ENCODE peak calls at places on chromosomes 7 and 10, in nine cellular contexts. X, T, C, Z, B, O, S, P and W are unnamed samples.

GRCh38 chr10:113775681-113776294 is 24.3 kb downstream of the PLEKHS1 start:
- DNase-seq in P (no peak), Z (no peak), T (no peak), X (no peak), B (no peak), O (no peak), C (no peak), S (no peak), W (no peak)

GRCh38 chr7:45430397-45430796 is 143.8 kb upstream of the ADCY1 start:
- DNase-seq in X (no peak), S (no peak), P (no peak), Z (no peak), O (no peak), B (no peak), T (no peak), C (no peak), W (no peak)

GRCh38 chr7:139490130-139490529 is 6.7 kb upstream of the KLRG2 start:
- DNase-seq in P (no peak), B (no peak), X (no peak), C (no peak), T (no peak), O (no peak), Z (peak), S (no peak), W (no peak)

GRCh38 chr7:19557726-19558470 is 150.9 kb downstream of the POLR1F start:
- DNase-seq in O (no peak), C (no peak), X (no peak), P (no peak), Z (no peak), T (no peak), B (no peak), S (peak), W (no peak)

GRCh38 chr10:80407836-80408197 is 534 bp upstream of the PRXL2A start:
- DNase-seq in Z (no peak), O (peak), T (peak), C (no peak), P (no peak), X (no peak), B (peak), S (no peak), W (no peak)

GRCh38 chr10:112215342-112215774 is 31.8 kb upstream of the GPAM start:
- DNase-seq in X (no peak), S (no peak), T (no peak), O (no peak), C (no peak), P (no peak), B (no peak), Z (peak), W (no peak)

GRCh38 chr7:45898241-45898640 is 10.0 kb downstream of the IGFBP1 start:
- DNase-seq in S (no peak), Z (no peak), C (no peak), X (no peak), P (no peak), O (no peak), T (no peak), B (no peak), W (no peak)

GRCh38 chr7:149043936-149044335 is 15.6 kb upstream of the PDIA4 start:
- DNase-seq in P (no peak), T (no peak), Z (no peak), S (no peak), C (no peak), O (no peak), B (no peak), X (no peak), W (no peak)

GRCh38 chr10:130052193-130052592 is 58.4 kb downstream of the C10orf143 start:
- DNase-seq in P (no peak), T (no peak), S (no peak), B (no peak), Z (no peak), O (no peak), X (no peak), C (no peak), W (no peak)

GRCh38 chr10:70803768-70804423 is 11.9 kb upstream of the SGPL1 start:
- DNase-seq in P (no peak), B (no peak), X (no peak), S (no peak), T (no peak), O (no peak), Z (peak), C (no peak), W (no peak)

GRCh38 chr10:76649271-76649670 is 988.3 kb downstream of the KCNMA1 start:
- DNase-seq in X (no peak), B (no peak), C (no peak), P (no peak), T (no peak), S (no peak), O (no peak), Z (no peak), W (no peak)

GRCh38 chr10:130545122-130545521 is 408.9 kb downstream of the GLRX3 start:
- DNase-seq in P (no peak), Z (no peak), O (no peak), X (no peak), C (no peak), B (no peak), T (no peak), S (no peak), W (no peak)

GRCh38 chr7:130154501-130155317 is 50.5 kb downstream of the TMEM209 start:
- DNase-seq in B (no peak), C (no peak), P (no peak), Z (peak), X (no peak), S (no peak), O (peak), T (peak), W (no peak)
- TF ChIP-seq CTCF in B (peak), C (peak), P (no peak), Z (no peak), X (peak), S (peak), O (peak), T (no peak), W (no peak)

GRCh38 chr7:100826546-100827329 is 585 bp downstream of the EPHB4 start:
- DNase-seq in B (peak), O (no peak), S (peak), Z (no peak), X (peak), T (no peak), P (no peak), C (no peak), W (no peak)

GRCh38 chr7:100825215-100825671 is 2.1 kb downstream of the EPHB4 start:
- DNase-seq in Z (no peak), O (no peak), S (no peak), P (no peak), T (no peak), B (peak), C (no peak), X (peak), W (no peak)

GRCh38 chr7:100824499-100825214 is 2.7 kb downstream of the EPHB4 start:
- DNase-seq in O (no peak), P (no peak), S (no peak), B (no peak), T (peak), C (no peak), Z (no peak), X (no peak), W (no peak)

GRCh38 chr7:100827330-100828226 is at the start of gene EPHB4:
- DNase-seq in S (peak), O (peak), C (peak), T (peak), X (peak), Z (peak), P (no peak), B (peak), W (no peak)

GRCh38 chr7:100825760-100826545 is 1.4 kb downstream of the EPHB4 start:
- DNase-seq in X (peak), B (no peak), Z (no peak), T (no peak), C (peak), S (peak), O (no peak), P (no peak), W (no peak)
- TF ChIP-seq CTCF in X (peak), B (peak), Z (no peak), T (no peak), C (peak), S (peak), O (no peak), P (no peak), W (no peak)

GRCh38 chr10:97090644-97091043 is 95.1 kb downstream of the SLIT1 start:
- DNase-seq in P (no peak), C (no peak), B (no peak), Z (no peak), O (no peak), S (no peak), X (no peak), T (no peak), W (no peak)
- TF ChIP-seq CTCF in P (no peak), C (no peak), B (no peak), Z (no peak), O (no peak), S (no peak), X (no peak), T (no peak), W (no peak)

GRCh38 chr10:24723788-24724380 is at the start of gene ARHGAP21:
- DNase-seq in O (peak), B (no peak), S (peak), Z (peak), C (peak), X (peak), T (peak), P (no peak), W (peak)
- TF ChIP-seq CTCF in O (peak), B (no peak), S (peak), Z (no peak), C (peak), X (peak), T (no peak), P (no peak), W (no peak)

GRCh38 chr7:26091933-26092332 is 60.1 kb upstream of the NFE2L3 start:
- DNase-seq in Z (no peak), B (no peak), O (no peak), S (no peak), P (no peak), C (no peak), X (no peak), T (no peak), W (no peak)
- TF ChIP-seq CTCF in Z (no peak), B (peak), O (peak), S (peak), P (no peak), C (peak), X (no peak), T (no peak), W (no peak)

GRCh38 chr7:865921-866320 is 10.4 kb upstream of the GET4 start:
- DNase-seq in P (no peak), T (peak), X (no peak), O (no peak), S (no peak), B (no peak), Z (no peak), C (no peak), W (no peak)

GRCh38 chr7:869348-869747 is 7.0 kb upstream of the GET4 start:
- DNase-seq in B (no peak), O (no peak), T (peak), X (no peak), C (no peak), P (no peak), S (no peak), Z (no peak), W (no peak)

GRCh38 chr7:867001-867405 is 9.4 kb upstream of the GET4 start:
- DNase-seq in X (no peak), T (peak), P (no peak), Z (peak), S (peak), C (peak), B (no peak), O (no peak), W (no peak)

GRCh38 chr7:868189-868486 is 8.2 kb upstream of the GET4 start:
- DNase-seq in B (no peak), S (no peak), T (peak), X (no peak), Z (no peak), P (no peak), C (no peak), O (no peak), W (no peak)

DNA sequence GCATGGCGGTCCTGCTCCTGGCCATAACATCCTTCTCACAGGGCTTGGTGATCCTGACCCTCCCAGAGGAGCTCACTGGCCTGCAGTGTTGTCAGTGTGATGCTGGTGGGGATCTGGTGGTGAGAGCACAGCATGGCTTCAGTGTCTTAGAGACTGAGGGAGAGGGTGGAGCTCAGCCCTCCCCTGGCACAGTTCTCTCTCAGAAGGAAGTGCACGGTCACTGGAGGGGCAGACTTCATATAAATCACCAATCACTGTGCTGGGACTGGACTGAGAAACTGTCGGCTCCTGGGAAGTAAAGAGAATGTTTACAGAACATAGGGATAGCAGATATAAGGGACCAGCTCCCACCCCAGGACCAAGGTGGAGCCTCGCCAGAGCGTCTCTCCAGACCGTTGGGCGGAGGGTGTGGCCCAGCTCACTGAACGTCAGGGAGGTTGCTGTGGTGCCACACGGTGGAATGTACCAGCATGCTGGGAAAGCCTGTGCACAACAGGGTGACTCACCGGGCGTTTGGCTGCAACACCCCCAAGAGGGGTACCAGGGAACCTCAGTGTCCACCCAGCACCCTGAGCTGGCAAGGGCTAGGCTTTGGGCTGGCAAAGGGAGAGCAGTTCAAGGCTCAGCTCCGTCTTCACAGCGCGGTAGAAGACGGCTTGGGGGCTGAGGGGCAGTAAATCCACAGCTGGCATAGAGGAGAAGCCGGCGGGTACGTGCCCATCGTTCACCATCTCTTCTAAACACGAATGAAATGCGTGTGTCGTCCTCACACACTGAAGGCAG is 8.8 kb upstream of the GET4 start:
- DNase-seq in B (no peak), P (no peak), O (peak), T (peak), X (no peak), Z (peak), S (peak), C (peak), W (no peak)
- TF ChIP-seq CTCF in B (no peak), P (no peak), O (no peak), T (no peak), X (no peak), Z (no peak), S (no peak), C (peak), W (no peak)

GRCh38 chr10:25875555-25876165 is 58.4 kb upstream of the MYO3A start:
- DNase-seq in P (peak), X (peak), Z (peak), T (no peak), B (peak), O (peak), C (peak), S (peak), W (peak)
- TF ChIP-seq CTCF in P (peak), X (peak), Z (peak), T (peak), B (peak), O (peak), C (peak), S (peak), W (peak)

GRCh38 chr7:40509301-40509700 is 374.5 kb downstream of the SUGCT start:
- DNase-seq in X (no peak), O (no peak), P (no peak), B (no peak), C (no peak), T (no peak), Z (no peak), S (no peak), W (no peak)

GRCh38 chr7:40506158-40506557 is 371.4 kb downstream of the SUGCT start:
- DNase-seq in Z (no peak), B (no peak), X (no peak), T (no peak), P (no peak), C (peak), S (no peak), O (no peak), W (no peak)

GRCh38 chr7:40502359-40502758 is 367.6 kb downstream of the SUGCT start:
- DNase-seq in Z (no peak), B (no peak), T (no peak), C (no peak), P (no peak), O (no peak), S (no peak), X (no peak), W (no peak)

GRCh38 chr7:40507166-40507565 is 372.4 kb downstream of the SUGCT start:
- DNase-seq in X (no peak), P (no peak), O (no peak), S (no peak), Z (no peak), B (no peak), C (no peak), T (no peak), W (peak)
- TF ChIP-seq CTCF in X (peak), P (no peak), O (no peak), S (no peak), Z (no peak), B (no peak), C (no peak), T (peak), W (peak)

DNA sequence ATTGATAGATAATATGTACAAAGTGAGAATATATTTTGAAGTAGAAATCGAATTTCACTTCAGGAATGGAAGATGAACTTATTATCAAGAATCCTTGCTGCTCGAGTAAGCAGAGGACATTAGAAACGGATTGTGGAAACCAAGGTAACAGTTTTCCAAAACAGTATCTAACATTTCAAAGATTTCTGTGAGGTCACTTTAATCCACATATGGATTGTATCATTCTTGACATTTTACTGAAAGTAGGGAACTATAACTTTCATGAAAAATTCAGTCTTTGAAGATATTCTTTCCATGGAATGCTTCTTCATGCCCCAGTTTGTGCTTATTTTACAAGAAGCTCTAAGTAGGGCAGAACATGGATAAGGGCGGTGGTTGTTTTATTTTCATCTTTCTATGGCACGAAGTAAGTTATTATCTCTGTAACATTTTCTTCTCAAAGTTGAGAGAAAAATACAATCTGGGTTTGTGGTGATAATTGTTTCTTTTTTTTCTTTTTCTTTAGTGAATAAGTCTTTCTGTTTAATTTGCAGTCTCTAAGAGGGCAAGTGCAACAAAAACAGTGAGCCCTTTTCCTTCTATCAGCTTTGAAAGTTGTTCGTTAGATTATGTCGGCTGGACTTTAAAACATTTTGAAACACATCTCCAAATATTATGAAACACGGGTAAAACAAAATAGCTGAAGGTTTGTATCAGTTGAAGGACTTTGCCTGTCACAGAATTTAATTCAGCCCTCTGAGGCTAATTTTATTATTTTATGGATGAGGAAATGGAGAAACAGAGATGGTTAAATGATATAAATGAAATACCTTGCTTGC is 85.5 kb downstream of the AGMO start:
- DNase-seq in B (no peak), S (no peak), C (no peak), O (no peak), X (no peak), P (no peak), Z (no peak), T (no peak), W (no peak)
- TF ChIP-seq CTCF in B (no peak), S (no peak), C (no peak), O (no peak), X (no peak), P (no peak), Z (no peak), T (no peak), W (no peak)

DNA sequence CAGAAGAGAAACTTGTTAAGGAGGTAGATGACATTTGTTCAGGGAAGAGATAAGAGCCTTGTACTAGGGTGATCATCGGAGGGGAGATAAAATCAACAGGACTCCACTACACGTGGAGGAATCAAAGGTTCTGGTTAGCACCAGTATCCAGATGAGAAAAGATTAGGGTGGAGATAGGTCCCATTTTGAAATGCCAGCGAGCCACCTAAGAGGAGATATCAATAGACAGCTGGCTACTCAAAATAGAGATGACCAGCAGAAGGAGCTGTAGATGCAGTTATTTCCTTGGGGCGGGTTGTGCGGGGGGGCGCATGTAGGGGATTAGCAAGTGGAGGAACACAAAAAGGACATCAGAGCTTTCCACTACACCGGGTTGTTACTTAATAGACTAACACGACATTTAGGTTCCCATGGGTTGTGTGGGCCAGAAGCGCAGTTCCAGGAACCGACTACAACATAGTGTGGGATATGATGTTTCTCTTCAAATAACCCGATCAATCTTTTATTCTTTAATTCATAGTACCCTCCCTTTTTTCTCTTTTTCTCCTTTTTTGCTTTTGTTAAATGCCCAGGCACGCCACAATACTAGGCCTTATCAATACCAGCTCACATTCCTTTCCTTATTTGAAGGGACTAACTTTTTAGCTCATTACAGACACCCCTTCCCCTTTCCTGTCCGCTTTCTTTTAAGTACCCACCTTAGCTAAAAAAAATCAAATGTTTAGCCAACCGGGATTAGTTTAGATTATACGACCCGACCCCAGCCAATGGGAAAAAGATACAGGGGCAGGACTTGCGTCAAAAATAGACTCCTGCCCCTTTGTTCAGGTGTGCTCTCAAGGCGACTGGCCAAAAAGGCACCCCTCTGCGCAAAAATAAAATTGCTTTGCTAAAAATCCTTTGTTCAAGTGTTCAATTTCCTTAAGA is 2.0 kb upstream of the KIF11 start:
- DNase-seq in B (peak), X (peak), S (peak), O (peak), T (no peak), C (peak), P (no peak), Z (no peak), W (peak)
- TF ChIP-seq CTCF in B (no peak), X (peak), S (peak), O (peak), T (no peak), C (peak), P (no peak), Z (no peak), W (peak)